ENCODE peak calls at places on chromosome 6, in nine cellular contexts. One of them, this sample, is unnamed.

GRCh38 chr6:17035257-17035757 is 66.5 kb upstream of the STMND1 start:
- DNase-seq in fibroblast of lung: no peak
- DNase-seq in MM.1S: no peak
- DNase-seq in IMR-90: no peak
- DNase-seq in H9: no peak
- DNase-seq in colonic mucosa: peak
- DNase-seq in endothelial cell of umbilical vein: no peak
- DNase-seq in endodermal cell: no peak
- DNase-seq in neural progenitor cell: no peak
- DNase-seq in this sample: no peak

GRCh38 chr6:52724041-52724405 is 39.3 kb downstream of the GSTA2 start:
- DNase-seq in fibroblast of lung: peak
- DNase-seq in MM.1S: no peak
- DNase-seq in IMR-90: peak
- DNase-seq in H9: no peak
- DNase-seq in colonic mucosa: no peak
- DNase-seq in endothelial cell of umbilical vein: peak
- DNase-seq in endodermal cell: no peak
- DNase-seq in neural progenitor cell: no peak
- DNase-seq in this sample: no peak

GRCh38 chr6:134936927-134937326 is 13.0 kb downstream of the ALDH8A1 start:
- DNase-seq in fibroblast of lung: peak
- DNase-seq in MM.1S: no peak
- DNase-seq in IMR-90: peak
- DNase-seq in H9: no peak
- DNase-seq in colonic mucosa: no peak
- DNase-seq in endothelial cell of umbilical vein: no peak
- DNase-seq in endodermal cell: no peak
- DNase-seq in neural progenitor cell: no peak
- DNase-seq in this sample: no peak

GRCh38 chr6:110098511-110099116 is 80.9 kb downstream of the WASF1 start:
- DNase-seq in fibroblast of lung: no peak
- DNase-seq in MM.1S: no peak
- DNase-seq in IMR-90: no peak
- DNase-seq in H9: no peak
- DNase-seq in colonic mucosa: no peak
- DNase-seq in endothelial cell of umbilical vein: no peak
- DNase-seq in endodermal cell: no peak
- DNase-seq in neural progenitor cell: no peak
- DNase-seq in this sample: no peak

GRCh38 chr6:169224185-169224695 is 29.4 kb downstream of the THBS2 start:
- DNase-seq in fibroblast of lung: peak
- DNase-seq in MM.1S: no peak
- DNase-seq in IMR-90: peak
- DNase-seq in H9: no peak
- DNase-seq in colonic mucosa: peak
- DNase-seq in endothelial cell of umbilical vein: no peak
- DNase-seq in endodermal cell: no peak
- DNase-seq in neural progenitor cell: no peak
- DNase-seq in this sample: peak

GRCh38 chr6:69622924-69623323 is 173.9 kb downstream of the LMBRD1 start:
- DNase-seq in fibroblast of lung: no peak
- DNase-seq in MM.1S: no peak
- DNase-seq in IMR-90: no peak
- DNase-seq in H9: peak
- DNase-seq in colonic mucosa: no peak
- DNase-seq in endothelial cell of umbilical vein: no peak
- DNase-seq in endodermal cell: peak
- DNase-seq in neural progenitor cell: peak
- DNase-seq in this sample: no peak

GRCh38 chr6:146767632-146768031 is 168.9 kb downstream of the ADGB start:
- DNase-seq in fibroblast of lung: no peak
- DNase-seq in MM.1S: no peak
- DNase-seq in IMR-90: no peak
- DNase-seq in H9: no peak
- DNase-seq in colonic mucosa: no peak
- DNase-seq in endothelial cell of umbilical vein: no peak
- DNase-seq in endodermal cell: no peak
- DNase-seq in neural progenitor cell: no peak
- DNase-seq in this sample: no peak

GRCh38 chr6:52364480-52365166 is 2.7 kb downstream of the PAQR8 start:
- DNase-seq in fibroblast of lung: no peak
- DNase-seq in MM.1S: no peak
- DNase-seq in IMR-90: no peak
- DNase-seq in H9: no peak
- DNase-seq in colonic mucosa: no peak
- DNase-seq in endothelial cell of umbilical vein: no peak
- DNase-seq in endodermal cell: no peak
- DNase-seq in neural progenitor cell: no peak
- DNase-seq in this sample: no peak

GRCh38 chr6:73451166-73452106 is 661 bp downstream of the CGAS start:
- DNase-seq in fibroblast of lung: peak
- DNase-seq in MM.1S: peak
- DNase-seq in IMR-90: peak
- DNase-seq in H9: peak
- DNase-seq in colonic mucosa: peak
- DNase-seq in endothelial cell of umbilical vein: peak
- DNase-seq in endodermal cell: peak
- DNase-seq in neural progenitor cell: peak
- DNase-seq in this sample: peak

GRCh38 chr6:11343963-11344714 is 111.7 kb upstream of the NEDD9 start:
- DNase-seq in fibroblast of lung: no peak
- DNase-seq in MM.1S: no peak
- DNase-seq in IMR-90: no peak
- DNase-seq in H9: no peak
- DNase-seq in colonic mucosa: peak
- DNase-seq in endothelial cell of umbilical vein: no peak
- DNase-seq in endodermal cell: peak
- DNase-seq in neural progenitor cell: no peak
- DNase-seq in this sample: no peak

GRCh38 chr6:57113105-57113504 is 23.1 kb downstream of the ZNF451 start:
- DNase-seq in fibroblast of lung: no peak
- DNase-seq in MM.1S: no peak
- DNase-seq in IMR-90: no peak
- DNase-seq in H9: no peak
- DNase-seq in colonic mucosa: no peak
- DNase-seq in endothelial cell of umbilical vein: no peak
- DNase-seq in endodermal cell: no peak
- DNase-seq in neural progenitor cell: no peak
- DNase-seq in this sample: no peak

GRCh38 chr6:74574794-74575193 is 631.1 kb downstream of the COL12A1 start:
- DNase-seq in fibroblast of lung: peak
- DNase-seq in MM.1S: peak
- DNase-seq in IMR-90: peak
- DNase-seq in H9: no peak
- DNase-seq in colonic mucosa: no peak
- DNase-seq in endothelial cell of umbilical vein: peak
- DNase-seq in endodermal cell: peak
- DNase-seq in neural progenitor cell: peak
- DNase-seq in this sample: no peak

GRCh38 chr6:63676412-63677114 is 41.0 kb downstream of the PHF3 start:
- DNase-seq in fibroblast of lung: no peak
- DNase-seq in MM.1S: no peak
- DNase-seq in IMR-90: peak
- DNase-seq in H9: no peak
- DNase-seq in colonic mucosa: no peak
- DNase-seq in endothelial cell of umbilical vein: no peak
- DNase-seq in endodermal cell: no peak
- DNase-seq in neural progenitor cell: no peak
- DNase-seq in this sample: no peak

GRCh38 chr6:163780993-163781392 is 366.5 kb downstream of the QKI start:
- DNase-seq in fibroblast of lung: peak
- DNase-seq in MM.1S: no peak
- DNase-seq in IMR-90: peak
- DNase-seq in H9: peak
- DNase-seq in colonic mucosa: no peak
- DNase-seq in endothelial cell of umbilical vein: no peak
- DNase-seq in endodermal cell: peak
- DNase-seq in neural progenitor cell: peak
- DNase-seq in this sample: no peak

GRCh38 chr6:28171271-28171670 is 29.6 kb downstream of the ZKSCAN8 start:
- DNase-seq in fibroblast of lung: no peak
- DNase-seq in MM.1S: no peak
- DNase-seq in IMR-90: no peak
- DNase-seq in H9: no peak
- DNase-seq in colonic mucosa: no peak
- DNase-seq in endothelial cell of umbilical vein: no peak
- DNase-seq in endodermal cell: peak
- DNase-seq in neural progenitor cell: no peak
- DNase-seq in this sample: no peak

GRCh38 chr6:66900081-66900770 is 1193.2 kb upstream of the EYS start:
- DNase-seq in fibroblast of lung: peak
- DNase-seq in MM.1S: no peak
- DNase-seq in IMR-90: no peak
- DNase-seq in H9: no peak
- DNase-seq in colonic mucosa: no peak
- DNase-seq in endothelial cell of umbilical vein: no peak
- DNase-seq in endodermal cell: no peak
- DNase-seq in neural progenitor cell: no peak
- DNase-seq in this sample: no peak

DNA sequence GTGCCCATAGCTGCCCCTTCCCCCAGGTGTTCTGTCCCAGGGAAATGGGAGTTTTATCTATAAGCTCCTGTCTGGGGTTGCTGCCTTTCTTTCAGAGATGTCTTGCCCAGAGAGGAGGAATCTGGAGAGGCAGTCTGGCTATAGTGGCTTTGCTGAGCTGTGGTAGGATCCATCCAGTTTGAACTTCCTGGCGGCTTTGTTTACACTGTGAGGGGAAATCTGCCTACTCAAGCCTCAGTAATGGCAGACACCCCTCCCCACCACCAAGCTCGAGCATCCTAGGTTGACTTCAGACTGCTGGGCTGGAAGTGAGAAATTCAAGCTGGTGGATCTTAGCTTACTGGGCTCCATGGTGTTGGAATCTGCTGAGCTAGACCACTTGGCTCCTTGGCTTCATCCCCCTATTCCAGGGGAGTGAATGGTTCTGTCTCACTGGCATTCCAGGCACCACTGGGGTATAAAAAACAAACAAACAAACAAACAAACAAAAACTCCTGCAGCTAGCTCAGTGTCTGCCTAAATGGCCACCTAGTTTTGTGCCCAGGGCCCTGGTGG is 24.0 kb downstream of the TNFAIP3 start:
- DNase-seq in fibroblast of lung: no peak
- DNase-seq in MM.1S: no peak
- DNase-seq in IMR-90: no peak
- DNase-seq in H9: no peak
- DNase-seq in colonic mucosa: no peak
- DNase-seq in endothelial cell of umbilical vein: no peak
- DNase-seq in endodermal cell: no peak
- DNase-seq in neural progenitor cell: no peak
- DNase-seq in this sample: no peak
- H3K9ac ChIP-seq in fibroblast of lung: no peak
- H3K9ac ChIP-seq in MM.1S: no peak
- H3K9ac ChIP-seq in IMR-90: no peak
- H3K9ac ChIP-seq in H9: no peak
- H3K9ac ChIP-seq in colonic mucosa: no peak
- H3K9ac ChIP-seq in endothelial cell of umbilical vein: no peak
- H3K9ac ChIP-seq in endodermal cell: no peak
- H3K9ac ChIP-seq in neural progenitor cell: no peak
- H3K9ac ChIP-seq in this sample: no peak

GRCh38 chr6:35810831-35811698 is 5.9 kb downstream of the LHFPL5 start:
- DNase-seq in fibroblast of lung: peak
- DNase-seq in MM.1S: no peak
- DNase-seq in IMR-90: peak
- DNase-seq in H9: no peak
- DNase-seq in colonic mucosa: no peak
- DNase-seq in endothelial cell of umbilical vein: peak
- DNase-seq in endodermal cell: no peak
- DNase-seq in neural progenitor cell: no peak
- DNase-seq in this sample: no peak
- H3K9ac ChIP-seq in fibroblast of lung: no peak
- H3K9ac ChIP-seq in MM.1S: no peak
- H3K9ac ChIP-seq in IMR-90: no peak
- H3K9ac ChIP-seq in H9: no peak
- H3K9ac ChIP-seq in colonic mucosa: no peak
- H3K9ac ChIP-seq in endothelial cell of umbilical vein: no peak
- H3K9ac ChIP-seq in endodermal cell: no peak
- H3K9ac ChIP-seq in neural progenitor cell: no peak
- H3K9ac ChIP-seq in this sample: no peak

DNA sequence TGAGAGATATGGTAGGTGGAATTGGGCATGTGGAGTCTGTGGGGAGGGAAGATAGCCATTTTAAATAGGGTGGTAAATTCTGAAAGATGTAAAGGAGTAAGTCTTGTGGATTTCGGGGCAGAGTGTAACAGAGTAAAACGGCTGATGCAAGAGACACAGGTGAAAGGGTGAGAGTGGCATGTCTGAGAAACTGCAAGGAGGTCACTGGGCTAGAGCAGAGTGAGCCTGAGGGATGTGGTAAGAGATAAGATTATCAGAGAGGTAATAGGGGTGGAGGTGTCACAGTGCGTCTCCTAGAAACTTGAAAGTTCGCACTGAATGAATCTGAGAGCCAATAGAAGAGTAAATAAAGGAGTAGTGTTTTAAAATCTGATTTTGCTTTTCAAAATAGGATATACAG is 308.1 kb downstream of the EPM2A start:
- DNase-seq in fibroblast of lung: no peak
- DNase-seq in MM.1S: no peak
- DNase-seq in IMR-90: no peak
- DNase-seq in H9: no peak
- DNase-seq in colonic mucosa: no peak
- DNase-seq in endothelial cell of umbilical vein: no peak
- DNase-seq in endodermal cell: peak
- DNase-seq in neural progenitor cell: no peak
- DNase-seq in this sample: no peak
- H3K9ac ChIP-seq in fibroblast of lung: no peak
- H3K9ac ChIP-seq in MM.1S: no peak
- H3K9ac ChIP-seq in IMR-90: no peak
- H3K9ac ChIP-seq in H9: no peak
- H3K9ac ChIP-seq in colonic mucosa: no peak
- H3K9ac ChIP-seq in endothelial cell of umbilical vein: no peak
- H3K9ac ChIP-seq in endodermal cell: no peak
- H3K9ac ChIP-seq in neural progenitor cell: no peak
- H3K9ac ChIP-seq in this sample: no peak

GRCh38 chr6:31569861-31570536 is 2.1 kb upstream of the LTA start:
- DNase-seq in fibroblast of lung: no peak
- DNase-seq in MM.1S: no peak
- DNase-seq in IMR-90: no peak
- DNase-seq in H9: no peak
- DNase-seq in colonic mucosa: no peak
- DNase-seq in endothelial cell of umbilical vein: no peak
- DNase-seq in endodermal cell: no peak
- DNase-seq in neural progenitor cell: no peak
- DNase-seq in this sample: peak

GRCh38 chr6:31567531-31568370 is 4.3 kb upstream of the LTA start:
- DNase-seq in fibroblast of lung: no peak
- DNase-seq in MM.1S: no peak
- DNase-seq in IMR-90: no peak
- DNase-seq in H9: no peak
- DNase-seq in colonic mucosa: no peak
- DNase-seq in endothelial cell of umbilical vein: no peak
- DNase-seq in endodermal cell: peak
- DNase-seq in neural progenitor cell: no peak
- DNase-seq in this sample: peak

GRCh38 chr6:31572041-31572911 is at the start of gene LTA:
- DNase-seq in fibroblast of lung: no peak
- DNase-seq in MM.1S: peak
- DNase-seq in IMR-90: no peak
- DNase-seq in H9: no peak
- DNase-seq in colonic mucosa: no peak
- DNase-seq in endothelial cell of umbilical vein: no peak
- DNase-seq in endodermal cell: no peak
- DNase-seq in neural progenitor cell: no peak
- DNase-seq in this sample: peak

GRCh38 chr6:31573239-31574105 is 1.4 kb downstream of the LTA start:
- DNase-seq in fibroblast of lung: no peak
- DNase-seq in MM.1S: no peak
- DNase-seq in IMR-90: no peak
- DNase-seq in H9: no peak
- DNase-seq in colonic mucosa: no peak
- DNase-seq in endothelial cell of umbilical vein: no peak
- DNase-seq in endodermal cell: no peak
- DNase-seq in neural progenitor cell: no peak
- DNase-seq in this sample: no peak

GRCh38 chr6:31568537-31568961 is 3.5 kb upstream of the LTA start:
- DNase-seq in fibroblast of lung: no peak
- DNase-seq in MM.1S: peak
- DNase-seq in IMR-90: no peak
- DNase-seq in H9: no peak
- DNase-seq in colonic mucosa: no peak
- DNase-seq in endothelial cell of umbilical vein: no peak
- DNase-seq in endodermal cell: no peak
- DNase-seq in neural progenitor cell: no peak
- DNase-seq in this sample: peak
- H3K9ac ChIP-seq in fibroblast of lung: no peak
- H3K9ac ChIP-seq in MM.1S: no peak
- H3K9ac ChIP-seq in IMR-90: no peak
- H3K9ac ChIP-seq in H9: no peak
- H3K9ac ChIP-seq in colonic mucosa: no peak
- H3K9ac ChIP-seq in endothelial cell of umbilical vein: no peak
- H3K9ac ChIP-seq in endodermal cell: no peak
- H3K9ac ChIP-seq in neural progenitor cell: no peak
- H3K9ac ChIP-seq in this sample: no peak

This sample was measured in kidney.